ENCODE peak calls at places on chromosomes 3 and 15, in five cellular contexts. V, K, T, A and D are unnamed samples.

GRCh38 chr3:24683511-24684384 is 189.1 kb upstream of the THRB start:
- DNase-seq in V (peak; percentile 55), K (no peak), T (no peak), A (no peak), D (peak; percentile 34)

GRCh38 chr3:195071011-195071728 is 199.8 kb downstream of the XXYLT1 start:
- DNase-seq in V (no peak), K (no peak), T (peak; percentile 24), A (no peak), D (no peak)

GRCh38 chr3:141368062-141368924 is at the start of gene ZBTB38:
- DNase-seq in V (peak; percentile 98), K (peak; percentile 79), T (peak; percentile 95), A (no peak), D (peak; percentile 89)

GRCh38 chr3:174436367-174436766 is 422.8 kb upstream of the NAALADL2 start:
- DNase-seq in V (no peak), K (no peak), T (no peak), A (no peak), D (no peak)

GRCh38 chr3:7290062-7290825 is 429.3 kb downstream of the GRM7 start:
- DNase-seq in V (no peak), K (no peak), T (no peak), A (no peak), D (no peak)

GRCh38 chr3:45078910-45079522 is 52.9 kb downstream of the CLEC3B start:
- DNase-seq in V (no peak), K (no peak), T (no peak), A (no peak), D (no peak)

GRCh38 chr3:139302801-139303113 is 41.1 kb upstream of the MRPS22 start:
- DNase-seq in V (no peak), K (no peak), T (no peak), A (no peak), D (no peak)

GRCh38 chr3:153165211-153165815 is 3.3 kb downstream of the RAP2B start:
- DNase-seq in V (peak; percentile 17), K (no peak), T (no peak), A (no peak), D (no peak)

GRCh38 chr3:36058404-36059035 is 321.8 kb upstream of the STAC start:
- DNase-seq in V (no peak), K (no peak), T (no peak), A (no peak), D (no peak)

GRCh38 chr3:23959147-23959900 is 14.2 kb downstream of the NR1D2 start:
- DNase-seq in V (peak; percentile 88), K (no peak), T (no peak), A (no peak), D (no peak)

GRCh38 chr3:141071681-141072260 is 20.6 kb downstream of the SPSB4 start:
- DNase-seq in V (no peak), K (no peak), T (no peak), A (no peak), D (no peak)

GRCh38 chr3:65979731-65980130 is 59.0 kb downstream of the MAGI1 start:
- DNase-seq in V (peak; percentile 93), K (no peak), T (peak; percentile 61), A (no peak), D (no peak)

GRCh38 chr3:80275120-80275519 is 507.3 kb upstream of the ROBO1 start:
- DNase-seq in V (no peak), K (no peak), T (no peak), A (no peak), D (no peak)

GRCh38 chr15:43266834-43267233 is at the start of gene TGM5:
- DNase-seq in V (no peak), K (no peak), T (no peak), A (no peak), D (no peak)

GRCh38 chr3:16181361-16181760 is 6.9 kb downstream of the GALNT15 start:
- DNase-seq in V (peak; percentile 63), K (no peak), T (peak; percentile 87), A (no peak), D (no peak)

GRCh38 chr15:73683624-73684536 is at the start of gene CD276:
- DNase-seq in V (peak; percentile 76), K (no peak), T (peak; percentile 89), A (no peak), D (peak; percentile 57)

GRCh38 chr3:16132926-16133325 is 41.6 kb upstream of the GALNT15 start:
- DNase-seq in V (no peak), K (no peak), T (no peak), A (no peak), D (peak; percentile 72)

GRCh38 chr3:12628813-12629212 is 35.1 kb downstream of the RAF1 start:
- DNase-seq in V (no peak), K (no peak), T (no peak), A (no peak), D (no peak)

GRCh38 chr3:37537914-37538691 is 323.6 kb upstream of the CTDSPL start:
- DNase-seq in V (no peak), K (no peak), T (no peak), A (no peak), D (no peak)

GRCh38 chr3:125212509-125213372 is at the start of gene SLC12A8:
- DNase-seq in V (no peak), K (no peak), T (no peak), A (no peak), D (no peak)

GRCh38 chr3:188876370-188876769 is 295.4 kb upstream of the TPRG1 start:
- DNase-seq in V (no peak), K (no peak), T (no peak), A (no peak), D (no peak)

GRCh38 chr3:52052831-52053306 is 3.5 kb downstream of the DUSP7 start:
- DNase-seq in V (peak; percentile 89), K (peak; percentile 20), T (peak; percentile 96), A (peak; percentile 8), D (peak; percentile 66)

GRCh38 chr3:195532345-195532744 is 10.8 kb downstream of the PPP1R2 start:
- DNase-seq in V (no peak), K (no peak), T (no peak), A (no peak), D (no peak)

GRCh38 chr3:196654691-196655090 is 15.2 kb downstream of the NRROS start:
- DNase-seq in V (peak; percentile 26), K (no peak), T (no peak), A (no peak), D (no peak)

GRCh38 chr15:75947117-75947516 is 43.4 kb downstream of the FBXO22 start:
- DNase-seq in V (peak; percentile 87), K (no peak), T (no peak), A (no peak), D (no peak)

GRCh38 chr15:40960926-40961325 is 7.7 kb downstream of the CHAC1 start:
- DNase-seq in V (no peak), K (no peak), T (no peak), A (no peak), D (no peak)

GRCh38 chr15:35305031-35305555 is 220.0 kb upstream of the NANOGP8 start:
- DNase-seq in V (peak; percentile 23), K (no peak), T (no peak), A (no peak), D (no peak)

GRCh38 chr3:38099518-38099917 is 37.4 kb downstream of the ACAA1 start:
- DNase-seq in V (no peak), K (no peak), T (no peak), A (no peak), D (no peak)